ENCODE peak calls at places on chromosomes 13 and 19, in nine cellular contexts. One of them, this sample, is unnamed.

GRCh38 chr19:54316746-54317107 is 3.8 kb upstream of the LILRA5 start:
- DNase-seq in sigmoid colon: no peak
- DNase-seq in transverse colon: no peak
- DNase-seq in kidney epithelial cell: no peak
- DNase-seq in neural progenitor cell: peak; percentile 24
- DNase-seq in aorta: peak; percentile 76
- DNase-seq in fibroblast of lung: no peak
- DNase-seq in AG09309: no peak
- DNase-seq in SJSA1: no peak
- DNase-seq in this sample: no peak

GRCh38 chr13:45310341-45311138 is 30.4 kb downstream of the TPT1 start:
- DNase-seq in fibroblast of lung: no peak
- DNase-seq in aorta: no peak
- DNase-seq in AG09309: no peak
- DNase-seq in transverse colon: no peak
- DNase-seq in sigmoid colon: no peak
- DNase-seq in SJSA1: no peak
- DNase-seq in kidney epithelial cell: no peak
- DNase-seq in neural progenitor cell: no peak
- DNase-seq in this sample: no peak

GRCh38 chr13:98496239-98496668 is 80.7 kb downstream of the STK24 start:
- DNase-seq in kidney epithelial cell: no peak
- DNase-seq in AG09309: no peak
- DNase-seq in neural progenitor cell: no peak
- DNase-seq in aorta: no peak
- DNase-seq in transverse colon: peak; percentile 45
- DNase-seq in SJSA1: peak; percentile 84
- DNase-seq in sigmoid colon: peak; percentile 87
- DNase-seq in fibroblast of lung: no peak
- DNase-seq in this sample: no peak

GRCh38 chr19:3179739-3180293 is 1.2 kb downstream of the S1PR4 start:
- DNase-seq in SJSA1: no peak
- DNase-seq in kidney epithelial cell: no peak
- DNase-seq in sigmoid colon: no peak
- DNase-seq in fibroblast of lung: no peak
- DNase-seq in neural progenitor cell: no peak
- DNase-seq in transverse colon: no peak
- DNase-seq in aorta: no peak
- DNase-seq in AG09309: no peak
- DNase-seq in this sample: no peak

GRCh38 chr13:28493740-28494536 is 990 bp downstream of the FLT1 start:
- DNase-seq in kidney epithelial cell: no peak
- DNase-seq in transverse colon: no peak
- DNase-seq in fibroblast of lung: no peak
- DNase-seq in sigmoid colon: no peak
- DNase-seq in SJSA1: no peak
- DNase-seq in AG09309: no peak
- DNase-seq in neural progenitor cell: peak; percentile 67
- DNase-seq in aorta: no peak
- DNase-seq in this sample: no peak

GRCh38 chr19:56273563-56274117 is 1.1 kb downstream of the EDDM13 start:
- DNase-seq in sigmoid colon: no peak
- DNase-seq in transverse colon: no peak
- DNase-seq in kidney epithelial cell: no peak
- DNase-seq in aorta: no peak
- DNase-seq in AG09309: no peak
- DNase-seq in fibroblast of lung: peak; percentile 48
- DNase-seq in SJSA1: no peak
- DNase-seq in neural progenitor cell: no peak
- DNase-seq in this sample: no peak

GRCh38 chr13:102847272-102848234 is 1.7 kb downstream of the ERCC5 start:
- DNase-seq in transverse colon: no peak
- DNase-seq in neural progenitor cell: peak; percentile 46
- DNase-seq in fibroblast of lung: peak; percentile 35
- DNase-seq in kidney epithelial cell: no peak
- DNase-seq in sigmoid colon: no peak
- DNase-seq in SJSA1: no peak
- DNase-seq in AG09309: no peak
- DNase-seq in aorta: no peak
- DNase-seq in this sample: no peak

GRCh38 chr13:98781905-98782304 is 29.4 kb upstream of the SLC15A1 start:
- DNase-seq in kidney epithelial cell: no peak
- DNase-seq in transverse colon: no peak
- DNase-seq in sigmoid colon: no peak
- DNase-seq in AG09309: no peak
- DNase-seq in fibroblast of lung: no peak
- DNase-seq in aorta: no peak
- DNase-seq in neural progenitor cell: no peak
- DNase-seq in SJSA1: no peak
- DNase-seq in this sample: no peak

GRCh38 chr19:2552859-2553258 is 76.9 kb downstream of the GADD45B start:
- DNase-seq in aorta: peak; percentile 47
- DNase-seq in transverse colon: peak; percentile 35
- DNase-seq in SJSA1: no peak
- DNase-seq in AG09309: no peak
- DNase-seq in sigmoid colon: peak; percentile 64
- DNase-seq in kidney epithelial cell: no peak
- DNase-seq in fibroblast of lung: no peak
- DNase-seq in neural progenitor cell: no peak
- DNase-seq in this sample: no peak

GRCh38 chr19:38597075-38597474 is 20.7 kb downstream of the MAP4K1 start:
- DNase-seq in SJSA1: no peak
- DNase-seq in kidney epithelial cell: no peak
- DNase-seq in AG09309: no peak
- DNase-seq in aorta: no peak
- DNase-seq in fibroblast of lung: no peak
- DNase-seq in sigmoid colon: no peak
- DNase-seq in neural progenitor cell: no peak
- DNase-seq in transverse colon: no peak
- DNase-seq in this sample: no peak

GRCh38 chr13:79404985-79405384 is 1.1 kb downstream of the RBM26 start:
- DNase-seq in aorta: no peak
- DNase-seq in SJSA1: no peak
- DNase-seq in sigmoid colon: no peak
- DNase-seq in fibroblast of lung: peak; percentile 23
- DNase-seq in neural progenitor cell: no peak
- DNase-seq in transverse colon: no peak
- DNase-seq in kidney epithelial cell: no peak
- DNase-seq in AG09309: no peak
- DNase-seq in this sample: no peak

GRCh38 chr19:1768248-1768647 is 14.9 kb downstream of the ONECUT3 start:
- DNase-seq in transverse colon: peak; percentile 20
- DNase-seq in sigmoid colon: no peak
- DNase-seq in kidney epithelial cell: no peak
- DNase-seq in aorta: no peak
- DNase-seq in AG09309: no peak
- DNase-seq in neural progenitor cell: peak; percentile 75
- DNase-seq in SJSA1: no peak
- DNase-seq in fibroblast of lung: no peak
- DNase-seq in this sample: no peak

GRCh38 chr13:37868691-37869505 is 674 bp downstream of the TRPC4 start:
- DNase-seq in transverse colon: no peak
- DNase-seq in fibroblast of lung: peak; percentile 58
- DNase-seq in aorta: no peak
- DNase-seq in kidney epithelial cell: peak; percentile 4
- DNase-seq in neural progenitor cell: peak; percentile 71
- DNase-seq in sigmoid colon: no peak
- DNase-seq in SJSA1: no peak
- DNase-seq in AG09309: no peak
- DNase-seq in this sample: no peak

GRCh38 chr13:97276862-97277269 is 54.7 kb downstream of the MBNL2 start:
- DNase-seq in aorta: no peak
- DNase-seq in SJSA1: no peak
- DNase-seq in fibroblast of lung: peak; percentile 68
- DNase-seq in sigmoid colon: no peak
- DNase-seq in neural progenitor cell: no peak
- DNase-seq in kidney epithelial cell: no peak
- DNase-seq in transverse colon: no peak
- DNase-seq in AG09309: no peak
- DNase-seq in this sample: no peak

GRCh38 chr19:15129856-15130580 is 22.8 kb downstream of the SYDE1 start:
- DNase-seq in aorta: no peak
- DNase-seq in transverse colon: no peak
- DNase-seq in neural progenitor cell: no peak
- DNase-seq in sigmoid colon: peak; percentile 4
- DNase-seq in fibroblast of lung: no peak
- DNase-seq in kidney epithelial cell: no peak
- DNase-seq in SJSA1: no peak
- DNase-seq in AG09309: no peak
- DNase-seq in this sample: no peak

GRCh38 chr19:40147693-40148347 is 43.4 kb upstream of the MAP3K10 start:
- DNase-seq in neural progenitor cell: no peak
- DNase-seq in transverse colon: peak; percentile 11
- DNase-seq in SJSA1: peak; percentile 39
- DNase-seq in AG09309: peak; percentile 46
- DNase-seq in fibroblast of lung: peak; percentile 75
- DNase-seq in sigmoid colon: no peak
- DNase-seq in kidney epithelial cell: peak; percentile 10
- DNase-seq in aorta: peak; percentile 54
- DNase-seq in this sample: peak; percentile 17

GRCh38 chr19:11887618-11888531 is at the start of gene ZNF69:
- DNase-seq in transverse colon: peak; percentile 94
- DNase-seq in sigmoid colon: peak; percentile 91
- DNase-seq in kidney epithelial cell: peak; percentile 53
- DNase-seq in neural progenitor cell: peak; percentile 97
- DNase-seq in SJSA1: peak; percentile 62
- DNase-seq in fibroblast of lung: peak; percentile 75
- DNase-seq in AG09309: no peak
- DNase-seq in aorta: peak; percentile 91
- DNase-seq in this sample: peak; percentile 26

GRCh38 chr19:8311461-8312260 is 3.5 kb upstream of the CD320 start:
- DNase-seq in transverse colon: peak; percentile 70
- DNase-seq in neural progenitor cell: no peak
- DNase-seq in SJSA1: peak; percentile 22
- DNase-seq in AG09309: no peak
- DNase-seq in sigmoid colon: peak; percentile 63
- DNase-seq in kidney epithelial cell: no peak
- DNase-seq in fibroblast of lung: no peak
- DNase-seq in aorta: peak; percentile 45
- DNase-seq in this sample: no peak
- H3K4me3 ChIP-seq in transverse colon: no peak overlapping the region
- H3K4me3 ChIP-seq in neural progenitor cell: no peak overlapping the region
- H3K4me3 ChIP-seq in SJSA1: no peak overlapping the region
- H3K4me3 ChIP-seq in AG09309: no peak overlapping the region
- H3K4me3 ChIP-seq in sigmoid colon: no peak overlapping the region
- H3K4me3 ChIP-seq in kidney epithelial cell: no peak overlapping the region
- H3K4me3 ChIP-seq in fibroblast of lung: no peak overlapping the region
- H3K4me3 ChIP-seq in aorta: no peak overlapping the region
- H3K4me3 ChIP-seq in this sample: no peak overlapping the region

GRCh38 chr19:18991050-18991449 is 42.3 kb downstream of the SUGP2 start:
- DNase-seq in neural progenitor cell: no peak
- DNase-seq in sigmoid colon: no peak
- DNase-seq in aorta: no peak
- DNase-seq in AG09309: no peak
- DNase-seq in transverse colon: no peak
- DNase-seq in kidney epithelial cell: no peak
- DNase-seq in SJSA1: no peak
- DNase-seq in fibroblast of lung: no peak
- DNase-seq in this sample: no peak
- H3K4me3 ChIP-seq in neural progenitor cell: no peak overlapping the region
- H3K4me3 ChIP-seq in sigmoid colon: no peak overlapping the region
- H3K4me3 ChIP-seq in aorta: no peak overlapping the region
- H3K4me3 ChIP-seq in AG09309: no peak overlapping the region
- H3K4me3 ChIP-seq in transverse colon: no peak overlapping the region
- H3K4me3 ChIP-seq in kidney epithelial cell: no peak overlapping the region
- H3K4me3 ChIP-seq in SJSA1: no peak overlapping the region
- H3K4me3 ChIP-seq in fibroblast of lung: no peak overlapping the region
- H3K4me3 ChIP-seq in this sample: no peak overlapping the region

GRCh38 chr19:29781582-29782580 is 29.9 kb upstream of the CCNE1 start:
- DNase-seq in kidney epithelial cell: no peak
- DNase-seq in neural progenitor cell: no peak
- DNase-seq in sigmoid colon: no peak
- DNase-seq in transverse colon: no peak
- DNase-seq in SJSA1: no peak
- DNase-seq in AG09309: no peak
- DNase-seq in fibroblast of lung: no peak
- DNase-seq in aorta: no peak
- DNase-seq in this sample: no peak

GRCh38 chr19:29784598-29785223 is 27.1 kb upstream of the CCNE1 start:
- DNase-seq in sigmoid colon: no peak
- DNase-seq in SJSA1: no peak
- DNase-seq in neural progenitor cell: no peak
- DNase-seq in AG09309: no peak
- DNase-seq in transverse colon: no peak
- DNase-seq in fibroblast of lung: no peak
- DNase-seq in kidney epithelial cell: no peak
- DNase-seq in aorta: no peak
- DNase-seq in this sample: no peak

GRCh38 chr19:29783627-29784190 is 28.1 kb upstream of the CCNE1 start:
- DNase-seq in sigmoid colon: no peak
- DNase-seq in kidney epithelial cell: no peak
- DNase-seq in neural progenitor cell: no peak
- DNase-seq in aorta: no peak
- DNase-seq in AG09309: no peak
- DNase-seq in SJSA1: no peak
- DNase-seq in fibroblast of lung: no peak
- DNase-seq in transverse colon: no peak
- DNase-seq in this sample: no peak

GRCh38 chr19:29785955-29786589 is 25.7 kb upstream of the CCNE1 start:
- DNase-seq in kidney epithelial cell: no peak
- DNase-seq in aorta: no peak
- DNase-seq in AG09309: no peak
- DNase-seq in transverse colon: no peak
- DNase-seq in sigmoid colon: no peak
- DNase-seq in SJSA1: no peak
- DNase-seq in neural progenitor cell: no peak
- DNase-seq in fibroblast of lung: no peak
- DNase-seq in this sample: no peak

DNA sequence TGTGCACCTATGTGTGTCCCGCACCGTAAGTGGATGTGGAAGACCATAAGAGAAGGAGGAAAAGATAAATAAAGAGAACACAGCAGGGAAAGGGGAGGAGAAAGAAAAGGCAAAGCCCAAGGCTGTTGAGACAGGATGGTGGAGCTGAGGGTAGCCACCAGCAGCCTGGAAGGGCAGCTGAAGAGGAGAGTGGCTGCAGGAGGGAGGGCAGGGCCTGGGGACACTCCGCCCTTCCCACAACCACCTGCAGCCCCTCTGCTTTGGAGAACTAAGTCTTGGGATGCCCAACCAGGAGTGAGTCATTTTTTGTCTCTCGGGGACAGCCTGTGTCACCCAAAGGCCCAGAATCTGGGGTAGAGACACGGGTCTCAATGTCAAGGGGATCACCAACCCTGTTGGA is 26.4 kb upstream of the CCNE1 start:
- DNase-seq in fibroblast of lung: no peak
- DNase-seq in AG09309: no peak
- DNase-seq in kidney epithelial cell: no peak
- DNase-seq in transverse colon: no peak
- DNase-seq in neural progenitor cell: no peak
- DNase-seq in aorta: no peak
- DNase-seq in sigmoid colon: no peak
- DNase-seq in SJSA1: no peak
- DNase-seq in this sample: no peak
- H3K4me3 ChIP-seq in fibroblast of lung: no peak overlapping the region
- H3K4me3 ChIP-seq in AG09309: no peak overlapping the region
- H3K4me3 ChIP-seq in kidney epithelial cell: no peak overlapping the region
- H3K4me3 ChIP-seq in transverse colon: no peak overlapping the region
- H3K4me3 ChIP-seq in neural progenitor cell: no peak overlapping the region
- H3K4me3 ChIP-seq in aorta: no peak overlapping the region
- H3K4me3 ChIP-seq in sigmoid colon: no peak overlapping the region
- H3K4me3 ChIP-seq in SJSA1: no peak overlapping the region
- H3K4me3 ChIP-seq in this sample: no peak overlapping the region

GRCh38 chr19:35331551-35332214 is 2.7 kb downstream of the CD22 start:
- DNase-seq in kidney epithelial cell: no peak
- DNase-seq in fibroblast of lung: no peak
- DNase-seq in AG09309: no peak
- DNase-seq in transverse colon: no peak
- DNase-seq in aorta: no peak
- DNase-seq in sigmoid colon: no peak
- DNase-seq in SJSA1: no peak
- DNase-seq in neural progenitor cell: no peak
- DNase-seq in this sample: no peak
- H3K4me3 ChIP-seq in kidney epithelial cell: no peak overlapping the region
- H3K4me3 ChIP-seq in fibroblast of lung: no peak overlapping the region
- H3K4me3 ChIP-seq in AG09309: no peak overlapping the region
- H3K4me3 ChIP-seq in transverse colon: no peak overlapping the region
- H3K4me3 ChIP-seq in aorta: no peak overlapping the region
- H3K4me3 ChIP-seq in sigmoid colon: no peak overlapping the region
- H3K4me3 ChIP-seq in SJSA1: no peak overlapping the region
- H3K4me3 ChIP-seq in neural progenitor cell: no peak overlapping the region
- H3K4me3 ChIP-seq in this sample: no peak overlapping the region